ENCODE peak calls at places on chromosomes 5 and 9, in five cellular contexts. L is H1; M is effector memory CD4-positive, alpha-beta T cell; D is upper lobe of right lung; V is CD8-positive, alpha-beta T cell. G is an unnamed sample.

GRCh38 chr5:98214240-98215051 is 559.0 kb upstream of the RGMB start:
- DNase-seq in L (no peak), D (no peak), V (no peak), M (no peak), G (no peak)

GRCh38 chr9:96014078-96014477 is 138.6 kb downstream of the ERCC6L2 start:
- DNase-seq in D (no peak), V (no peak), L (no peak), M (peak; percentile 32), G (no peak)

GRCh38 chr5:69046375-69046957 is 47.3 kb upstream of the SLC30A5 start:
- DNase-seq in M (no peak), D (no peak), V (no peak), L (no peak), G (no peak)

GRCh38 chr5:105726093-105726492 is 1944.6 kb downstream of the EFNA5 start:
- DNase-seq in D (no peak), V (no peak), M (no peak), L (no peak), G (no peak)

GRCh38 chr5:107415762-107416161 is 255.0 kb downstream of the EFNA5 start:
- DNase-seq in M (no peak), V (no peak), L (no peak), D (no peak), G (no peak)

GRCh38 chr9:117718085-117718484 is 13.9 kb downstream of the TLR4 start:
- DNase-seq in M (no peak), L (no peak), D (no peak), V (no peak), G (no peak)

GRCh38 chr5:79585129-79585528 is 27.1 kb upstream of the TENT2 start:
- DNase-seq in D (no peak), V (no peak), M (no peak), L (no peak), G (no peak)

GRCh38 chr5:102600964-102601363 is 102.2 kb upstream of the SLCO6A1 start:
- DNase-seq in D (no peak), V (no peak), L (no peak), M (no peak), G (peak; percentile 26)

GRCh38 chr5:127203818-127204217 is 86.8 kb upstream of the MEGF10 start:
- DNase-seq in M (no peak), D (no peak), V (no peak), L (no peak), G (no peak)

GRCh38 chr9:131475956-131476776 is 26.6 kb upstream of the POMT1 start:
- DNase-seq in D (peak; percentile 60), M (no peak), L (no peak), V (no peak), G (no peak)

GRCh38 chr9:6715755-6716643 is 41.8 kb upstream of the KDM4C start:
- DNase-seq in L (no peak), V (peak; percentile 59), D (peak; percentile 90), M (peak; percentile 35), G (peak; percentile 32)

GRCh38 chr9:123105490-123105889 is 72.0 kb downstream of the GPR21 start:
- DNase-seq in D (no peak), L (no peak), M (no peak), V (no peak), G (no peak)
- H3K27ac ChIP-seq in D (no peak overlapping the region), L (no peak overlapping the region), M (no peak overlapping the region), V (no peak overlapping the region), G (no peak overlapping the region)

GRCh38 chr5:32136342-32136741 is 37.8 kb downstream of the GOLPH3 start:
- DNase-seq in M (no peak), V (no peak), L (no peak), D (no peak), G (no peak)
- H3K4me1 ChIP-seq in M (peaks cover 2% of the 10 kb centered on the region), V (no peaks in the 10 kb centered on the region), L (no peaks in the 10 kb centered on the region), D (no peaks in the 10 kb centered on the region), G (peaks cover 25% of the 10 kb centered on the region)

GRCh38 chr5:175728316-175728715 is 70.4 kb downstream of the HRH2 start:
- DNase-seq in D (no peak), V (no peak), L (no peak), M (no peak), G (no peak)

GRCh38 chr5:175731756-175732465 is 74.0 kb downstream of the HRH2 start:
- DNase-seq in M (no peak), D (no peak), V (no peak), L (no peak), G (no peak)

GRCh38 chr5:175729829-175730277 is 72.0 kb downstream of the HRH2 start:
- DNase-seq in V (peak; percentile 89), L (peak; percentile 97), D (peak; percentile 92), M (peak; percentile 77), G (peak; percentile 95)

GRCh38 chr5:175731172-175731571 is 73.3 kb downstream of the HRH2 start:
- DNase-seq in V (no peak), L (no peak), D (no peak), M (no peak), G (no peak)

GRCh38 chr5:175728885-175729828 is 71.3 kb downstream of the HRH2 start:
- DNase-seq in L (no peak), V (no peak), D (no peak), M (no peak), G (no peak)
- H3K4me3 ChIP-seq in L (peak overlapping the region; percentile 27), V (no peak overlapping the region), D (no peak overlapping the region), M (no peak overlapping the region), G (no peak overlapping the region)

GRCh38 chr5:23727271-23727670 is 219.9 kb downstream of the PRDM9 start:
- DNase-seq in V (no peak), D (no peak), L (no peak), M (no peak), G (no peak)
- H3K27ac ChIP-seq in V (no peak overlapping the region), D (no peak overlapping the region), L (no peak overlapping the region), M (no peak overlapping the region), G (no peak overlapping the region)

DNA sequence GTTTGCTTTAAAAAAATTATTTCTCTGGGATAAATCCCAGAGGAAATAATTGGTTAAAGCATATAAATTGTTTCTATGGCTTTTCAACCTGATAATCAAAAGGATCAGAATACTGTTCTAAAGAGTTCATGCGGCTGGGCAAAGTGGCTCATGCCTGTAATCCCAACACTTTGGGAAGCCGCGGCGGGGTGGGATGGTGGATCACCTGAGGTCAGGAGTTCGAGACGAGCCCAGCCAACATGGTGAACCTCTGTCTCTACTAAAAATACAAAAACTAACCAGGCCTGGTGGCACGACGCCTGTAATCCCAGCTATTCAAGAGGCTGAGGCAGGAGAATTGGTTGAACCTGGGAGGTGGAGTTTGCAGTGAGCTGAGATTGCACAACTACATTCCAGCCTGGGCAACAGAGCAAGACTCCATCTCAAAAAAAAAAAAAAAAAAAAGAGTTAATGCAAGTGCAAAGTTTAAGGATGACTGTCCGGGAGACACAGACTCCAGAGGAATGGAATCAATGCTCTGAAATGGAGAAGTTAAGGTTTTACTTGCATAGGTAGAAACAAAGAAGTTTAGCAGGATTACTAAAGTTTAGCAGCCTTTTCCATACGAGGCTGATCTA is 16.6 kb upstream of the GRHPR start:
- DNase-seq in L (no peak), M (no peak), D (no peak), V (no peak), G (no peak)
- H3K4me1 ChIP-seq in L (peaks cover 4% of the 10 kb centered on the region), M (peaks cover 19% of the 10 kb centered on the region), D (no peaks in the 10 kb centered on the region), V (no peaks in the 10 kb centered on the region), G (peaks cover 18% of the 10 kb centered on the region)

DNA sequence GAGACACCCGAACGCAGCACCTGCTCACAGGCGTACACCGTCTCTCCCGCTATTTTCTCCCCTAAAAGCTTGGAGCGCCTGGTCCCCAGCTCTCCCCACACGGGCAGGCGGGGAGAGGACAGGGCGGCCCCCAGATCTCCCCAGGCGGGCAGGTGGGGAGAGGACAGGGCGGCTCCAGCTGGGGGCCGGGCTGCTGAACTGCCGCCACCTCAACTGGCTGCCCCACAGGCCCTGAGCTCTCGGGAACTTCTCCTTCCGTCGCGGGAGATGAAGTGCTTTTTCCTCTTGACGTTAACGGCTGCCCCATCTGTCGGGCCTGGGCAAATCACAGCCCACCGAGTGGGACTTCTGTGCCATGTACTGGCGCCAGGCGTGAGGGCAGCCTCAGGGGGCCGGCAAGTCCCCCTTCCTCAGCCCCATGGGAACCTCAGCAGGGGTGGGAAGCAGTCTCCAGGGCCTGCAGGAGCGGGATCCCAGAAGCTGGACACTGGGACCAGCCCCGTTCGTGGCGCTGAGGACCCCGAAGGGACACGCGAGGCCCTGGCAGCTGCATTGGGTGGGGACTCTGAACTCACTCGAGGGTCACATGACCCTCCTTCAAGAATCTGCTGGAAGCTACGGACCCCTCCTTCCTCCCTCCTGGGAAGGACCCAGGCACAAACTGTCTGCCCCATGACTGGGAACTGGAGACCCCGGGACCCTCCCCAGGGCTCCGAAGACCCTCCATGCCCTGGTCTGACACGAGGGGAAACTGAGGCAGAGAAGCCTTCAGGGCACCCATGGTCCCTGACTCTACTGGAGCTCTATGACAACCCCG is 5.7 kb upstream of the EGFL7 start:
- DNase-seq in M (no peak), L (no peak), V (no peak), D (peak; percentile 67), G (peak; percentile 11)
- H3K4me3 ChIP-seq in M (no peak overlapping the region), L (no peak overlapping the region), V (no peak overlapping the region), D (peak overlapping the region; percentile 41), G (no peak overlapping the region)

DNA sequence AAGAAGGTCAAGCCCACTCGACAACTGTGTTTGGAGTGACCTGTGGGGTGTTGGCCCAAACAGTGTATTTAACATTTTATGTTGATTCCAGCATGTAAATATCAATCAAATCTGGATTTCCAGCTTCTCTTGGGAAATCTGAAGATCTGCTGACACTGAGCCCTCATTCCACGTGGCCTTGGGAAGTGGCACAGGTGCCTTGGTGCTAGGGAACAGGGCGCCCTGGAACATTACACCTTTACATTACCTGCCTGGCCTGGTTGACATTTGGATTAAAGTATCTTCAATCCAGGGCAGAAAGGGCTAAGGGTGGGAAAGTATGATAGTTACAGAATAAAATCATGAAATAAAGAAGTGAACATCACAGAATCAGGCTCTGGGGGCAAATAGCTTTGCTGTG is 84.9 kb upstream of the CTSL start:
- DNase-seq in D (no peak), L (no peak), V (no peak), M (no peak), G (no peak)
- H3K27ac ChIP-seq in D (no peak overlapping the region), L (no peak overlapping the region), V (no peak overlapping the region), M (no peak overlapping the region), G (no peak overlapping the region)

GRCh38 chr9:35618325-35618727 is at the start of gene CD72:
- DNase-seq in L (no peak), D (no peak), M (no peak), V (no peak), G (no peak)

GRCh38 chr9:35617548-35617947 is 665 bp downstream of the CD72 start:
- DNase-seq in M (no peak), D (no peak), L (no peak), V (no peak), G (no peak)

GRCh38 chr9:35616681-35617459 is 1.3 kb downstream of the CD72 start:
- DNase-seq in M (peak; percentile 53), L (no peak), V (peak; percentile 53), D (peak; percentile 89), G (peak; percentile 69)

GRCh38 chr9:35618854-35619799 is 914 bp upstream of the CD72 start:
- DNase-seq in M (peak; percentile 9), V (peak; percentile 18), D (no peak), L (no peak), G (peak; percentile 46)

DNA sequence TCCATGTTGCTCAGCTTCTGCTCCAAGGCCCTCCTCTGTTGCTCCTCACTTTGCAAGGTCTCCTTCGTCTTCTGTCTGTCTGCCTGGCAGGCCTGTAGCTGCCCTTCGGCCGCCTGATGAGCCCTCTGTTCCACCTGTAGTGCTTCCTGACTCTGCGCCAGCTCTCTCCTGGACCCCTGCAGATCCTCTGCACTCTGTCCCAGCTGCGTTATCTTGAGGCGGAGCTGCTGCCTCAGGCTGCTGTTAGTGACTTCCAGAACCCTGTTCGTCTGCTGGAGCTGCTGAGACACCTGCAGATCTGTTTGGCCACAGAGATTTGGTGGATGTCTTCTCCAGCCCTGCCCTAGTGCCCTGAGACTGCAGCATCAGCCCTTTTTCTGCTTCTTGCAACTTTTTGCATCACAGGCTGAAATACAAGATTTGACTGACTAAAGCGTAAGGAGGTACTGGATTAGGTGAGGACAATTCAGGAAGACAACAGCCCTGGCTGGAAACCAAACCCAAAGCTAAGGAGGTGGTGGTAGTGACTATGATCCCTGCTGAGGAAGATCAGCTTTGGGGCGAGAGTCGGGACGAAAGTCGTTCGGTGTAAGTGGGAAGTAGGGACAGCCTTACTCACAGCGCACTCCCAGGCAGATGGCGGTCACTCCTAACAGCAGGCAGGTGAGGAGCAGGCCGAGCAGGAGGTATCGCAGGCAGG is 2.1 kb downstream of the CD72 start:
- DNase-seq in D (no peak), M (no peak), V (no peak), L (no peak), G (no peak)
- H3K4me1 ChIP-seq in D (peaks cover 11% of the 10 kb centered on the region), M (peaks cover 26% of the 10 kb centered on the region), V (peaks cover 40% of the 10 kb centered on the region), L (peaks cover 8% of the 10 kb centered on the region), G (peaks cover 7% of the 10 kb centered on the region)

G was measured in adrenal gland.